ENCODE peak calls at places on chromosomes 7 and 10, in four cellular contexts. One of them, this sample, is unnamed.

GRCh38 chr7:87021285-87021684 is 38.2 kb downstream of the ELAPOR2 start:
- DNase-seq in GM13977: no peak
- DNase-seq in A549: no peak
- DNase-seq in CD8-positive, alpha-beta T cell: no peak
- DNase-seq in this sample: no peak

GRCh38 chr10:104209575-104210198 is 22.5 kb downstream of the CFAP43 start:
- DNase-seq in GM13977: peak
- DNase-seq in A549: peak
- DNase-seq in CD8-positive, alpha-beta T cell: no peak
- DNase-seq in this sample: no peak

GRCh38 chr7:99000196-99000903 is 122.0 kb downstream of the TRRAP start:
- DNase-seq in GM13977: no peak
- DNase-seq in A549: no peak
- DNase-seq in CD8-positive, alpha-beta T cell: no peak
- DNase-seq in this sample: peak

GRCh38 chr7:26292768-26293560 is 1.3 kb downstream of the SNX10 start:
- DNase-seq in GM13977: no peak
- DNase-seq in A549: no peak
- DNase-seq in CD8-positive, alpha-beta T cell: no peak
- DNase-seq in this sample: no peak

GRCh38 chr10:22367471-22367870 is 22.2 kb downstream of the SPAG6 start:
- DNase-seq in GM13977: no peak
- DNase-seq in A549: no peak
- DNase-seq in CD8-positive, alpha-beta T cell: no peak
- DNase-seq in this sample: no peak

GRCh38 chr10:71597821-71598498 is 121.6 kb downstream of the C10orf105 start:
- DNase-seq in GM13977: peak
- DNase-seq in A549: no peak
- DNase-seq in CD8-positive, alpha-beta T cell: no peak
- DNase-seq in this sample: no peak

GRCh38 chr10:130555411-130555750 is 419.2 kb downstream of the GLRX3 start:
- DNase-seq in GM13977: no peak
- DNase-seq in A549: no peak
- DNase-seq in CD8-positive, alpha-beta T cell: no peak
- DNase-seq in this sample: no peak

GRCh38 chr7:133775201-133775600 is 351.9 kb upstream of the LRGUK start:
- DNase-seq in GM13977: no peak
- DNase-seq in A549: no peak
- DNase-seq in CD8-positive, alpha-beta T cell: no peak
- DNase-seq in this sample: no peak

GRCh38 chr7:100957832-100958421 is 8.6 kb downstream of the MUC3A start:
- DNase-seq in GM13977: no peak
- DNase-seq in A549: no peak
- DNase-seq in CD8-positive, alpha-beta T cell: no peak
- DNase-seq in this sample: no peak

GRCh38 chr7:143460585-143460984 is 17.1 kb upstream of the TAS2R41 start:
- DNase-seq in GM13977: no peak
- DNase-seq in A549: no peak
- DNase-seq in CD8-positive, alpha-beta T cell: no peak
- DNase-seq in this sample: no peak

GRCh38 chr10:17473228-17473950 is 19.0 kb upstream of the ST8SIA6 start:
- DNase-seq in GM13977: no peak
- DNase-seq in A549: no peak
- DNase-seq in CD8-positive, alpha-beta T cell: no peak
- DNase-seq in this sample: no peak

GRCh38 chr10:119393421-119393820 is 149.1 kb downstream of the RGS10 start:
- DNase-seq in GM13977: no peak
- DNase-seq in A549: no peak
- DNase-seq in CD8-positive, alpha-beta T cell: no peak
- DNase-seq in this sample: no peak

GRCh38 chr7:22433710-22434460 is 66.1 kb downstream of the STEAP1B start:
- DNase-seq in GM13977: no peak
- DNase-seq in A549: no peak
- DNase-seq in CD8-positive, alpha-beta T cell: no peak
- DNase-seq in this sample: no peak

GRCh38 chr7:122752583-122752982 is 49.9 kb upstream of the RNF148 start:
- DNase-seq in GM13977: no peak
- DNase-seq in A549: no peak
- DNase-seq in CD8-positive, alpha-beta T cell: no peak
- DNase-seq in this sample: no peak

GRCh38 chr10:132837905-132838304 is 52.0 kb upstream of the NKX6-2 start:
- DNase-seq in GM13977: no peak
- DNase-seq in A549: no peak
- DNase-seq in CD8-positive, alpha-beta T cell: no peak
- DNase-seq in this sample: no peak

GRCh38 chr7:37408241-37408884 is 40.3 kb downstream of the ELMO1 start:
- DNase-seq in GM13977: no peak
- DNase-seq in A549: no peak
- DNase-seq in CD8-positive, alpha-beta T cell: no peak
- DNase-seq in this sample: no peak

GRCh38 chr10:42367532-42368230 is 270.7 kb downstream of the ZNF33B start:
- DNase-seq in GM13977: peak
- DNase-seq in A549: no peak
- DNase-seq in CD8-positive, alpha-beta T cell: no peak
- DNase-seq in this sample: no peak

GRCh38 chr7:106057204-106057961 is 54.7 kb downstream of the SYPL1 start:
- DNase-seq in GM13977: no peak
- DNase-seq in A549: no peak
- DNase-seq in CD8-positive, alpha-beta T cell: no peak
- DNase-seq in this sample: no peak

GRCh38 chr10:9305018-9305655 is 1250.6 kb downstream of the GATA3 start:
- DNase-seq in GM13977: no peak
- DNase-seq in A549: no peak
- DNase-seq in CD8-positive, alpha-beta T cell: no peak
- DNase-seq in this sample: no peak

GRCh38 chr10:102410427-102411073 is 8.0 kb downstream of the PSD start:
- DNase-seq in GM13977: no peak
- DNase-seq in A549: no peak
- DNase-seq in CD8-positive, alpha-beta T cell: no peak
- DNase-seq in this sample: no peak

GRCh38 chr7:1085910-1086421 is 1.9 kb upstream of the GPER1 start:
- DNase-seq in GM13977: no peak
- DNase-seq in A549: no peak
- DNase-seq in CD8-positive, alpha-beta T cell: no peak
- DNase-seq in this sample: no peak

GRCh38 chr10:74418285-74418872 is 267.4 kb downstream of the ADK start:
- DNase-seq in GM13977: no peak
- DNase-seq in A549: no peak
- DNase-seq in CD8-positive, alpha-beta T cell: no peak
- DNase-seq in this sample: no peak

GRCh38 chr10:44310762-44311562 is 73.9 kb downstream of the CXCL12 start:
- DNase-seq in GM13977: peak
- DNase-seq in A549: peak
- DNase-seq in CD8-positive, alpha-beta T cell: peak
- DNase-seq in this sample: peak

GRCh38 chr10:112082134-112082533 is 101.4 kb downstream of the GPAM start:
- DNase-seq in GM13977: no peak
- DNase-seq in A549: no peak
- DNase-seq in CD8-positive, alpha-beta T cell: no peak
- DNase-seq in this sample: no peak
- TF ChIP-seq CTCF in GM13977: no peak
- TF ChIP-seq CTCF in A549: no peak
- TF ChIP-seq CTCF in CD8-positive, alpha-beta T cell: no peak
- TF ChIP-seq CTCF in this sample: no peak

GRCh38 chr7:135162382-135163001 is 8.0 kb downstream of the CYREN start:
- DNase-seq in GM13977: no peak
- DNase-seq in A549: no peak
- DNase-seq in CD8-positive, alpha-beta T cell: no peak
- DNase-seq in this sample: no peak

GRCh38 chr7:135161669-135162068 is 8.8 kb downstream of the CYREN start:
- DNase-seq in GM13977: no peak
- DNase-seq in A549: no peak
- DNase-seq in CD8-positive, alpha-beta T cell: no peak
- DNase-seq in this sample: no peak

GRCh38 chr7:135166338-135166989 is 4.0 kb downstream of the CYREN start:
- DNase-seq in GM13977: peak
- DNase-seq in A549: no peak
- DNase-seq in CD8-positive, alpha-beta T cell: no peak
- DNase-seq in this sample: no peak

GRCh38 chr7:135165862-135166261 is 4.6 kb downstream of the CYREN start:
- DNase-seq in GM13977: peak
- DNase-seq in A549: no peak
- DNase-seq in CD8-positive, alpha-beta T cell: no peak
- DNase-seq in this sample: no peak

DNA sequence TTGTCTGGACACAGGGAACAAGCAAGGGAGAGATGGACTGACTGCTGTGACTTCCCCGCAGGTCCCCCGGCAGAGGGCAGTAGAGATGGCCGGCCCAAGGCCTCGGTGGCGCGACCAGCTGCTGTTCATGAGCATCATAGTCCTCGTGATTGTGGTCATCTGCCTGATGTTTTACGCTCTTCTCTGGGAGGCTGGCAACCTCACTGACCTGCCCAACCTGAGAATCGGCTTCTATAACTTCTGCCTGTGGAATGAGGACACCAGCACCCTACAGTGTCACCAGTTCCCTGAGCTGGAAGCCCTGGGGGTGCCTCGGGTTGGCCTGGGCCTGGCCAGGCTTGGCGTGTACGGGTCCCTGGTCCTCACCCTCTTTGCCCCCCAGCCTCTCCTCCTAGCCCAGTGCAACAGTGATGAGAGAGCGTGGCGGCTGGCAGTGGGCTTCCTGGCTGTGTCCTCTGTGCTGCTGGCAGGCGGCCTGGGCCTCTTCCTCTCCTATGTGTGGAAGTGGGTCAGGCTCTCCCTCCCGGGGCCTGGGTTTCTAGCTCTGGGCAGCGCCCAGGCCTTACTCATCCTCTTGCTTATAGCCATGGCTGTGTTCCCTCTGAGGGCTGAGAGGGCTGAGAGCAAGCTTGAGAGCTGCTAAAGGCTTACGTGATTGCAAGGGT is 6.0 kb downstream of the CYREN start:
- DNase-seq in GM13977: no peak
- DNase-seq in A549: no peak
- DNase-seq in CD8-positive, alpha-beta T cell: no peak
- DNase-seq in this sample: no peak
- TF ChIP-seq CTCF in GM13977: no peak
- TF ChIP-seq CTCF in A549: peak
- TF ChIP-seq CTCF in CD8-positive, alpha-beta T cell: no peak
- TF ChIP-seq CTCF in this sample: no peak

DNA sequence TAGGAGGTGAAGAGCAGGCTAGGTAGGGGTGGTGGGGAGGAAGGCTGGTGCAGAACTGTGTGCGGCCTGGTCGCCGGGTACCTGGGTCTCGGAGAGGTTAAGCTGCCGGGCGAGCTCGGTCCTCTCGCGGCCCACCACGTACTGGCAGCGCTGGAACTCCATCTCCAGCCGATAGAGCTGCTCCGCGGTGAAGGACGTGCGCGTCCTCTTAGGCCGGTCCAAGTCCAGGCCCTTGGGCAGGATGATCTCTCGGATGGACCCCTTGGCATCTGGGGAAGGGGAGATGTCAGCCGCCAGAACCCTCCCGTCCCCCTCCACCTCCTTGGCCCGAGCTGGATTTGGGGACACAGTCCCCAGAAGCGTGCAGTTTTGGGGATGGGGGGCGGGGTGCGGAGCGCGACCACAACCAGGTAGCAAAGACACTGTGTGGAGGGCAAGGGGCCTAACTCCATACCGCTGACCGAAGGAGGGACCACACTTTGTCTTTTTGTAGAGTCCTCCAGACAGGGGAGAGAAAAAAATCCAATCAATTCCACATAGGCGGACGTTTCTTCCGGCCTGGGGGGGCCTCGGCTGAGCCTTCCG is 1.6 kb downstream of the VAX1 start:
- DNase-seq in GM13977: no peak
- DNase-seq in A549: no peak
- DNase-seq in CD8-positive, alpha-beta T cell: no peak
- DNase-seq in this sample: no peak
- TF ChIP-seq CTCF in GM13977: no peak
- TF ChIP-seq CTCF in A549: no peak
- TF ChIP-seq CTCF in CD8-positive, alpha-beta T cell: no peak
- TF ChIP-seq CTCF in this sample: no peak

GRCh38 chr10:48611133-48611532 is 6.3 kb upstream of the ARHGAP22 start:
- DNase-seq in GM13977: no peak
- DNase-seq in A549: no peak
- DNase-seq in CD8-positive, alpha-beta T cell: no peak
- DNase-seq in this sample: no peak

GRCh38 chr10:48612241-48612943 is 7.5 kb upstream of the ARHGAP22 start:
- DNase-seq in GM13977: no peak
- DNase-seq in A549: no peak
- DNase-seq in CD8-positive, alpha-beta T cell: no peak
- DNase-seq in this sample: no peak

GRCh38 chr10:48613015-48613414 is 8.1 kb upstream of the ARHGAP22 start:
- DNase-seq in GM13977: no peak
- DNase-seq in A549: no peak
- DNase-seq in CD8-positive, alpha-beta T cell: no peak
- DNase-seq in this sample: no peak

GRCh38 chr10:48616436-48616835 is 11.6 kb upstream of the ARHGAP22 start:
- DNase-seq in GM13977: no peak
- DNase-seq in A549: no peak
- DNase-seq in CD8-positive, alpha-beta T cell: no peak
- DNase-seq in this sample: no peak

GRCh38 chr10:48614481-48615383 is 9.9 kb upstream of the ARHGAP22 start:
- DNase-seq in GM13977: no peak
- DNase-seq in A549: peak
- DNase-seq in CD8-positive, alpha-beta T cell: no peak
- DNase-seq in this sample: no peak
- TF ChIP-seq CTCF in GM13977: peak
- TF ChIP-seq CTCF in A549: peak
- TF ChIP-seq CTCF in CD8-positive, alpha-beta T cell: no peak
- TF ChIP-seq CTCF in this sample: peak

DNA sequence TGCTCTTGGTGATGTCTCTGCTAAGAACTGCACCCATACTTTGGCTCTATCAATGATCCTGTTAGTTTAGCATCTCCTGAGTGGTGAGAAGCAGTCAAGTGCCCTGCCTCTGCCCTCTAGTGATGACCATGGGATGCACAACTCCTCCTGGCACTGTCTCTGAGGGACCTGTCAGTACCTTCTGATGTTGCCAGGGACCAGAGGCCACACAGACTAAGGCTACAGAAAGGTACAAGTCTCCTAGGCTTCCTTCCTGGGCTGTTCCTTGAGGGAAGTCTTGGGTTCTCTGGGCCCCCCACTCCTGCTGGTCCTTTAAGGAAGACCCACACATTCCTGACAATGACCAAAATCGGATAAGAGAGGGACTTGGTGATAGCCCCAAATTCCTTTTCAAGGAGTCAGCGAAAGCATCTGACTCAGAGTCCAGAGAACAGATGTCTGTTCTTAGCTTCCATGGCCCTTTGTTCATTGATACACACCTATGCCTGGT is 15.3 kb downstream of the NKX2-3 start:
- DNase-seq in GM13977: peak
- DNase-seq in A549: peak
- DNase-seq in CD8-positive, alpha-beta T cell: no peak
- DNase-seq in this sample: no peak
- TF ChIP-seq CTCF in GM13977: peak
- TF ChIP-seq CTCF in A549: peak
- TF ChIP-seq CTCF in CD8-positive, alpha-beta T cell: no peak
- TF ChIP-seq CTCF in this sample: no peak